ENCODE peak calls at places on chromosomes 2 and 18, in ten cellular contexts. U is choroid plexus epithelial cell, N is heart right ventricle, R is ovary, K is cardiac muscle cell, F is HCT116, E is fibroblast of mammary gland, X is transverse colon, W is GM23338, G is endothelial cell. Q is an unnamed sample.

GRCh38 chr2:42252464-42252863 is 83.3 kb downstream of the EML4 start:
- DNase-seq in U (no peak), N (no peak), R (no peak), K (no peak), F (no peak), E (no peak), X (no peak), W (no peak), G (no peak), Q (no peak)

GRCh38 chr2:220521591-220521990 is 894.2 kb downstream of the SLC4A3 start:
- DNase-seq in U (no peak), N (no peak), R (no peak), K (no peak), F (no peak), E (no peak), X (no peak), W (no peak), G (no peak), Q (no peak)

GRCh38 chr18:43965691-43966090 is 688.4 kb upstream of the SYT4 start:
- DNase-seq in U (peak), N (no peak), R (no peak), K (no peak), F (no peak), E (peak), X (no peak), W (no peak), G (no peak), Q (no peak)

GRCh38 chr2:98818164-98818563 is 87.2 kb upstream of the MGAT4A start:
- DNase-seq in U (no peak), N (no peak), R (no peak), K (no peak), F (no peak), E (no peak), X (no peak), W (no peak), G (no peak), Q (no peak)

GRCh38 chr2:55428258-55428657 is 8.6 kb upstream of the CCDC88A start:
- DNase-seq in U (no peak), N (no peak), R (no peak), K (no peak), F (no peak), E (no peak), X (no peak), W (no peak), G (no peak), Q (no peak)

GRCh38 chr2:62196278-62196901 is 475 bp downstream of the B3GNT2 start:
- DNase-seq in U (no peak), N (peak), R (peak), K (no peak), F (no peak), E (no peak), X (peak), W (peak), G (peak), Q (peak)

GRCh38 chr2:5791371-5791770 is 99.2 kb downstream of the SOX11 start:
- DNase-seq in U (no peak), N (no peak), R (no peak), K (no peak), F (no peak), E (no peak), X (no peak), W (no peak), G (no peak), Q (no peak)

GRCh38 chr18:12657048-12657848 is 659 bp downstream of the SPIRE1 start:
- DNase-seq in U (peak), N (peak), R (peak), K (peak), F (no peak), E (peak), X (peak), W (peak), G (peak), Q (no peak)

GRCh38 chr18:48580782-48581181 is 42.0 kb downstream of the CTIF start:
- DNase-seq in U (no peak), N (no peak), R (no peak), K (no peak), F (no peak), E (no peak), X (no peak), W (peak), G (no peak), Q (peak)

GRCh38 chr2:236774171-236774570 is 204.5 kb downstream of the ACKR3 start:
- DNase-seq in U (no peak), N (no peak), R (no peak), K (peak), F (no peak), E (no peak), X (no peak), W (no peak), G (no peak), Q (no peak)

GRCh38 chr18:36633961-36634412 is 194.8 kb downstream of the TPGS2 start:
- DNase-seq in U (no peak), N (no peak), R (no peak), K (no peak), F (no peak), E (no peak), X (no peak), W (peak), G (no peak), Q (no peak)

GRCh38 chr18:3584266-3584665 is 134.3 kb downstream of the TGIF1 start:
- DNase-seq in U (no peak), N (no peak), R (no peak), K (no peak), F (no peak), E (no peak), X (no peak), W (no peak), G (no peak), Q (peak)

GRCh38 chr18:63936156-63936931 is 12.8 kb upstream of the HMSD start:
- DNase-seq in U (peak), N (peak), R (peak), K (peak), F (peak), E (peak), X (peak), W (peak), G (peak), Q (peak)

GRCh38 chr2:28588231-28588725 is 92.4 kb downstream of the PLB1 start:
- DNase-seq in U (peak), N (no peak), R (no peak), K (no peak), F (no peak), E (no peak), X (no peak), W (no peak), G (no peak), Q (no peak)

GRCh38 chr2:174063492-174064092 is 98.4 kb upstream of the SP3 start:
- DNase-seq in U (no peak), N (no peak), R (no peak), K (no peak), F (no peak), E (no peak), X (no peak), W (no peak), G (no peak), Q (no peak)

GRCh38 chr2:144377929-144378328 is 142.0 kb downstream of the ZEB2 start:
- DNase-seq in U (peak), N (no peak), R (no peak), K (no peak), F (no peak), E (peak), X (no peak), W (no peak), G (no peak), Q (no peak)

GRCh38 chr2:240868286-240869108 is at the start of gene AGXT:
- DNase-seq in U (peak), N (no peak), R (no peak), K (peak), F (no peak), E (peak), X (peak), W (no peak), G (no peak), Q (no peak)

GRCh38 chr18:62767321-62767720 is 52.0 kb downstream of the PHLPP1 start:
- DNase-seq in U (peak), N (no peak), R (no peak), K (no peak), F (no peak), E (peak), X (no peak), W (no peak), G (no peak), Q (no peak)

GRCh38 chr2:239454507-239454906 is 53.7 kb upstream of the HDAC4 start:
- DNase-seq in U (no peak), N (no peak), R (no peak), K (no peak), F (no peak), E (no peak), X (no peak), W (no peak), G (no peak), Q (no peak)

GRCh38 chr2:118882693-118883336 is 35.4 kb upstream of the EN1 start:
- DNase-seq in U (peak), N (peak), R (peak), K (peak), F (peak), E (peak), X (peak), W (peak), G (peak), Q (no peak)

GRCh38 chr18:26888259-26888658 is 22.8 kb upstream of the AQP4 start:
- DNase-seq in U (no peak), N (no peak), R (no peak), K (no peak), F (no peak), E (no peak), X (no peak), W (no peak), G (no peak), Q (no peak)

GRCh38 chr2:24337958-24338357 is 22.4 kb downstream of the ITSN2 start:
- DNase-seq in U (no peak), N (no peak), R (no peak), K (no peak), F (no peak), E (no peak), X (no peak), W (peak), G (no peak), Q (no peak)

GRCh38 chr2:65130440-65131175 is 702 bp upstream of the RAB1A start:
- DNase-seq in U (no peak), N (no peak), R (no peak), K (no peak), F (no peak), E (no peak), X (no peak), W (no peak), G (no peak), Q (no peak)
- TF ChIP-seq CTCF in U (no peak), N (no peak), R (no peak), K (peak), F (no peak), E (no peak), X (no peak), W (no peak), G (no peak), Q (no peak)

DNA sequence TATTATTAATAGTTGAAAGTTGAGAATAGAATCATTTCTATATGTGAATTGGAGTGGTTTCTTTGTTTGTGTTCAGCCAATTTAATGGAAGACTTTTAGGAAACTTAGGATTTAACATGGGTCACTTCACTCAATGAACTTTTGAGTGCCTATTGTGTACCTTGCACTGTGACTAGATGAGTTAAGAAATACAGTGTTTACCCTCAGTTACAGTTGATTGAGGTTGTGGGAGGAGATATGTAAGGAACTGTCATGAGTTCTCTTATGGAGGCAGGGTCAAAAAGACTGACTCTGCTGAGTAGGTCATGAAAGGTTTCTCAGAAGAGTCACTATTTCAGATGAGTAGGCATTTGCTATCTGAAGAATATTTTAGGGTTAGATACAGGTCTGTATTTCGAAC is 98.6 kb downstream of the RAB3GAP1 start:
- DNase-seq in U (peak), N (no peak), R (no peak), K (no peak), F (no peak), E (no peak), X (no peak), W (no peak), G (no peak), Q (no peak)
- TF ChIP-seq CTCF in U (no peak), N (no peak), R (no peak), K (no peak), F (no peak), E (no peak), X (no peak), W (no peak), G (no peak), Q (no peak)

GRCh38 chr2:191501390-191502168 is 176.4 kb upstream of the NABP1 start:
- DNase-seq in U (peak), N (no peak), R (no peak), K (peak), F (peak), E (peak), X (no peak), W (no peak), G (no peak), Q (no peak)
- TF ChIP-seq CTCF in U (peak), N (peak), R (peak), K (peak), F (peak), E (peak), X (peak), W (peak), G (peak), Q (peak)

DNA sequence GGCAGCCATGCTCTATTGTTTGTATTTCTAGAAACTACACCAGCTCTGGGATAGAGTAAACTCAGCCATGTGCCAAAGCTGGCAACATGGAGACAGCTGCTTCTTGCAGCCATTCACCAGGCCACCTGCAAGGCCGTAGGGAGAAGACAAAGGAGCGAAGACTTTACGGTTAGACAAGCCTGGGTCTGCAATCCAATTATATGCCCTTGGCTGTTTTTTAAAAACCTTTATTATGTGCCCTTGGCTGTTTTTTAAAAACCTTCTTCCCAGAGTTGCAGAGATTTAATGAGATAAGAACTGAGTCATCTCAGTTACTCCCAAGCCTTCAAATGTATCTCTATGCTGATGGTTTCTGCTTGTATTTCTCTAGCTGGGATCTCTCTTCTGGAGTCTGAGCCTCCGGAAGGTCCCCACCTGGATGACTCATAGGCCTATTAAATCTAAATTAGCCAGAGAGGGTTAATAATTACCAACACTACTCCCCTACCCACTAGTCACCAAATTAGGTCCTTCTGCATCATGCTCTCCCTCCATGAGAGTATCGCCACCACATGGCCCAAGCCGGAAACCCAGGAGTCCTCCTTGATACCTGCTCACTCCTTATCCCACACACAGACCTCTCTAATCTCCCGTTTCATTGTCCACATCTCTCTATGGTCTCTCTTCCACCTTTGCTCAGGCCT is 17.5 kb upstream of the DPP4 start:
- DNase-seq in U (no peak), N (no peak), R (no peak), K (no peak), F (peak), E (peak), X (peak), W (peak), G (no peak), Q (no peak)
- TF ChIP-seq CTCF in U (peak), N (no peak), R (no peak), K (peak), F (peak), E (peak), X (peak), W (peak), G (no peak), Q (no peak)

GRCh38 chr2:109663721-109664120 is 49.6 kb downstream of the SOWAHC start:
- DNase-seq in U (peak), N (peak), R (peak), K (peak), F (no peak), E (peak), X (no peak), W (no peak), G (no peak), Q (no peak)

GRCh38 chr2:109660046-109660860 is 46.1 kb downstream of the SOWAHC start:
- DNase-seq in U (no peak), N (no peak), R (no peak), K (no peak), F (no peak), E (no peak), X (no peak), W (no peak), G (no peak), Q (no peak)

GRCh38 chr2:109666466-109666865 is 52.3 kb downstream of the SOWAHC start:
- DNase-seq in U (no peak), N (no peak), R (no peak), K (no peak), F (no peak), E (no peak), X (no peak), W (no peak), G (no peak), Q (no peak)

GRCh38 chr2:109659356-109660045 is 45.3 kb downstream of the SOWAHC start:
- DNase-seq in U (no peak), N (no peak), R (no peak), K (no peak), F (no peak), E (no peak), X (no peak), W (no peak), G (no peak), Q (no peak)

DNA sequence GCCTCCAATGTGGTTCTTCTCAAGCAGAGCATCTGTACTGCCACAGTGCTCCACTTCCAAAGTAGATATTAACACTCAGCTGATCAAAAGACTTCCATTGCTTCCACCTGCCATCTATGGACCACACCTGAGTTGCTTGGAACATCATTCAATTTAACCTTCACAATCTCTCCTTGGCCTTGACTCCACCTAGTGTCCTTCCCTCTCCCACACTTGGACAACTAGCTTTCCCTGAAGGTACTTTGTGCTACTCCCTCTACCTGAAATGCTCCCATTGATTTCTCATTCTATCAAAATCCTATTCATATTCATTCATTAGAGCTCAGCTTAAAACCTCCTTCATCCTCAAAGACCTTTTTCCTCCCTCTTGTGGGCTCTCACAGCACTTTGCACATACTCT is 48.7 kb downstream of the SOWAHC start:
- DNase-seq in U (no peak), N (no peak), R (no peak), K (no peak), F (peak), E (no peak), X (no peak), W (no peak), G (no peak), Q (no peak)
- TF ChIP-seq CTCF in U (peak), N (no peak), R (no peak), K (no peak), F (peak), E (no peak), X (peak), W (peak), G (no peak), Q (peak)